ENCODE peak calls at places on chromosome 1, in six cellular contexts. B, P, K, S, I and J are unnamed samples.

GRCh38 chr1:165857046-165857801 is 29.8 kb downstream of the UCK2 start:
- DNase-seq in B (no peak), I (peak), K (no peak), S (no peak), P (no peak), J (no peak)

GRCh38 chr1:111801071-111801850 is 45.6 kb downstream of the DDX20 start:
- DNase-seq in S (no peak), B (no peak), P (no peak), K (no peak), I (no peak), J (no peak)

GRCh38 chr1:51553911-51554310 is 34.8 kb upstream of the EPS15 start:
- DNase-seq in I (no peak), B (no peak), S (no peak), K (no peak), P (no peak), J (no peak)

GRCh38 chr1:89999208-89999607 is 4.3 kb downstream of the ZNF326 start:
- DNase-seq in I (no peak), S (no peak), K (no peak), P (no peak), B (no peak), J (no peak)

GRCh38 chr1:25743164-25744139 is 56.5 kb upstream of the SELENON start:
- DNase-seq in I (peak), K (no peak), B (peak), P (no peak), S (no peak), J (peak)

GRCh38 chr1:201471772-201472171 is 2.8 kb upstream of the PHLDA3 start:
- DNase-seq in I (peak), P (no peak), B (no peak), S (no peak), K (no peak), J (no peak)

GRCh38 chr1:84366786-84367185 is 31.5 kb upstream of the DNASE2B start:
- DNase-seq in B (no peak), S (no peak), K (no peak), I (no peak), P (no peak), J (peak)

GRCh38 chr1:221039616-221040015 is 160.4 kb downstream of the HLX start:
- DNase-seq in K (no peak), S (no peak), P (no peak), I (peak), B (no peak), J (peak)

GRCh38 chr1:236101233-236102200 is 36.6 kb upstream of the NID1 start:
- DNase-seq in S (no peak), K (no peak), P (no peak), B (no peak), I (no peak), J (no peak)

GRCh38 chr1:230629511-230629910 is 12.8 kb upstream of the COG2 start:
- DNase-seq in P (no peak), S (no peak), K (no peak), I (no peak), B (no peak), J (no peak)

GRCh38 chr1:68955424-68955823 is 458.5 kb upstream of the DEPDC1 start:
- DNase-seq in P (peak), B (no peak), K (no peak), I (no peak), S (no peak), J (no peak)

GRCh38 chr1:168637350-168637991 is 61.1 kb downstream of the XCL1 start:
- DNase-seq in K (no peak), I (peak), P (peak), S (no peak), B (no peak), J (no peak)

GRCh38 chr1:193427524-193427923 is 241.1 kb upstream of the B3GALT2 start:
- DNase-seq in S (no peak), K (no peak), B (no peak), P (no peak), I (no peak), J (no peak)

GRCh38 chr1:79792212-79792575 is 785.7 kb upstream of the ADGRL4 start:
- DNase-seq in B (no peak), S (no peak), K (no peak), P (no peak), I (peak), J (peak)

GRCh38 chr1:23430803-23431202 is 6.3 kb upstream of the TCEA3 start:
- DNase-seq in B (no peak), I (no peak), K (no peak), S (no peak), P (no peak), J (no peak)

GRCh38 chr1:38063616-38064015 is 17.0 kb upstream of the POU3F1 start:
- DNase-seq in S (no peak), K (no peak), P (no peak), I (no peak), B (no peak), J (no peak)

GRCh38 chr1:158930504-158930903 is 848 bp upstream of the PYHIN1 start:
- DNase-seq in K (no peak), S (no peak), P (no peak), I (no peak), B (no peak), J (no peak)

GRCh38 chr1:54584575-54584974 is 36.5 kb downstream of the ACOT11 start:
- DNase-seq in B (no peak), I (no peak), S (no peak), P (no peak), K (no peak), J (no peak)

GRCh38 chr1:226736908-226737818 is 1.9 kb downstream of the ITPKB start:
- DNase-seq in B (no peak), K (peak), S (no peak), P (no peak), I (peak), J (no peak)

GRCh38 chr1:225179686-225180085 is 248.2 kb downstream of the LBR start:
- DNase-seq in K (no peak), B (no peak), S (no peak), P (no peak), I (no peak), J (no peak)

GRCh38 chr1:10338611-10339010 is 60.3 kb upstream of the PGD start:
- DNase-seq in K (no peak), P (no peak), S (no peak), B (no peak), I (no peak), J (no peak)

GRCh38 chr1:67059331-67059730 is 5.4 kb upstream of the SLC35D1 start:
- DNase-seq in P (no peak), K (no peak), B (no peak), S (no peak), I (peak), J (no peak)

GRCh38 chr1:110171134-110171733 is 20.9 kb downstream of the SLC6A17 start:
- DNase-seq in I (peak), B (no peak), S (no peak), P (peak), K (no peak), J (peak)

GRCh38 chr1:228264100-228264816 is 56.4 kb downstream of the OBSCN start:
- DNase-seq in K (no peak), P (no peak), I (no peak), B (no peak), S (no peak), J (no peak)

GRCh38 chr1:110876748-110877341 is 3.9 kb downstream of the CD53 start:
- DNase-seq in K (no peak), S (no peak), I (no peak), B (no peak), P (no peak), J (no peak)

GRCh38 chr1:214187933-214188332 is 93.0 kb upstream of the SMYD2 start:
- DNase-seq in B (no peak), S (no peak), P (no peak), K (no peak), I (no peak), J (no peak)

GRCh38 chr1:197320991-197321531 is 53.0 kb downstream of the CRB1 start:
- DNase-seq in K (no peak), I (peak), S (no peak), B (no peak), P (no peak), J (peak)

GRCh38 chr1:23421752-23422312 is 2.7 kb downstream of the TCEA3 start:
- DNase-seq in B (peak), K (no peak), P (no peak), S (no peak), I (peak), J (peak)